ENCODE peak calls at places on chromosomes 1 and 21, in four cellular contexts. E is IMR-90, C is H9, G is mesendoderm. U is an unnamed sample.

GRCh38 chr1:221557024-221557423 is 184.9 kb downstream of the DUSP10 start:
- DNase-seq in E (no peak), G (no peak), C (no peak), U (no peak)

GRCh38 chr1:53894644-53895043 is 657 bp downstream of the DIO1 start:
- DNase-seq in E (no peak), C (no peak), G (no peak), U (no peak)

GRCh38 chr1:209199822-209200221 is 383.7 kb upstream of the CAMK1G start:
- DNase-seq in C (peak), E (no peak), G (peak), U (peak)

GRCh38 chr1:179808503-179808902 is 65.4 kb downstream of the FAM163A start:
- DNase-seq in G (no peak), C (no peak), E (no peak), U (no peak)

GRCh38 chr1:182185147-182185546 is 123.6 kb upstream of the ZNF648 start:
- DNase-seq in C (no peak), E (no peak), G (no peak), U (no peak)

GRCh38 chr1:21782868-21783678 is at the start of gene USP48:
- DNase-seq in C (peak), G (peak), E (peak), U (peak)

GRCh38 chr1:31650161-31650560 is 5.5 kb upstream of the PEF1 start:
- DNase-seq in C (no peak), E (no peak), G (no peak), U (no peak)

GRCh38 chr1:162873671-162874666 is 13.0 kb upstream of the CCDC190 start:
- DNase-seq in E (peak), G (no peak), C (no peak), U (no peak)

GRCh38 chr1:27934818-27935549 is at the start of gene SMPDL3B:
- DNase-seq in G (peak), C (peak), E (no peak), U (peak)

GRCh38 chr1:247111636-247112478 is 7.7 kb upstream of the ZNF669 start:
- DNase-seq in G (peak), E (peak), C (peak), U (peak)

GRCh38 chr1:41387667-41388091 is 26.4 kb downstream of the FOXO6 start:
- DNase-seq in E (peak), G (peak), C (peak), U (peak)

GRCh38 chr1:156693858-156694562 is 11.4 kb downstream of the CRABP2 start:
- DNase-seq in C (peak), G (peak), E (no peak), U (no peak)

GRCh38 chr1:84776639-84777038 is 86.4 kb upstream of the SSX2IP start:
- DNase-seq in G (no peak), E (no peak), C (no peak), U (no peak)

GRCh38 chr1:25952851-25953401 is 44.9 kb downstream of the PAFAH2 start:
- DNase-seq in E (peak), G (no peak), C (no peak), U (no peak)

GRCh38 chr1:50271337-50271736 is 151.9 kb downstream of the DMRTA2 start:
- DNase-seq in C (no peak), E (no peak), G (peak), U (no peak)

GRCh38 chr1:114508386-114508898 is 2.6 kb downstream of the TRIM33 start:
- DNase-seq in E (no peak), C (no peak), G (no peak), U (no peak)

GRCh38 chr1:239084459-239085080 is 301.8 kb upstream of the CHRM3 start:
- DNase-seq in G (no peak), C (no peak), E (no peak), U (no peak)

DNA sequence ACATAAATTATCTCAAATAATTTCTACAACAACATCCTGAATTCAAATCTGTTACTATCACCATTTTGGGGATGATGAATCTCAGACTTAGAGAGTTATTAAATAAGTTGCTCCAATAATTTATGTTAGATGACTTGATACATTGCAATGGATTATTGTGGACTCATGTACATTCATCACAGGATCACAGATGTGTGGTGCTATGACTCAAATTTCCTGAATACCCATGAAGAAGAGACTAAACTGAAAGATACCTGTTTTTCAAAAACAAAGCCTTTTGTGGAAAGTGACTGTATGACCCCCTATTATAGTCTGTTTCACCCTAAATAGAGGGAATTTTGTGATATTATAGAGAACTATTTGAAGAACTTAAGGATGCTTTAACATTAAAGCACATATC is 315.0 kb downstream of the PLA2G4A start:
- DNase-seq in G (no peak), E (no peak), C (no peak), U (no peak)
- H4K5ac ChIP-seq in G (no peak), E (no peak), C (no peak), U (no peak)

GRCh38 chr1:203104789-203105188 is 19.0 kb upstream of the MYOG start:
- DNase-seq in G (no peak), E (no peak), C (no peak), U (no peak)
- H4K5ac ChIP-seq in G (no peak), E (no peak), C (no peak), U (no peak)

DNA sequence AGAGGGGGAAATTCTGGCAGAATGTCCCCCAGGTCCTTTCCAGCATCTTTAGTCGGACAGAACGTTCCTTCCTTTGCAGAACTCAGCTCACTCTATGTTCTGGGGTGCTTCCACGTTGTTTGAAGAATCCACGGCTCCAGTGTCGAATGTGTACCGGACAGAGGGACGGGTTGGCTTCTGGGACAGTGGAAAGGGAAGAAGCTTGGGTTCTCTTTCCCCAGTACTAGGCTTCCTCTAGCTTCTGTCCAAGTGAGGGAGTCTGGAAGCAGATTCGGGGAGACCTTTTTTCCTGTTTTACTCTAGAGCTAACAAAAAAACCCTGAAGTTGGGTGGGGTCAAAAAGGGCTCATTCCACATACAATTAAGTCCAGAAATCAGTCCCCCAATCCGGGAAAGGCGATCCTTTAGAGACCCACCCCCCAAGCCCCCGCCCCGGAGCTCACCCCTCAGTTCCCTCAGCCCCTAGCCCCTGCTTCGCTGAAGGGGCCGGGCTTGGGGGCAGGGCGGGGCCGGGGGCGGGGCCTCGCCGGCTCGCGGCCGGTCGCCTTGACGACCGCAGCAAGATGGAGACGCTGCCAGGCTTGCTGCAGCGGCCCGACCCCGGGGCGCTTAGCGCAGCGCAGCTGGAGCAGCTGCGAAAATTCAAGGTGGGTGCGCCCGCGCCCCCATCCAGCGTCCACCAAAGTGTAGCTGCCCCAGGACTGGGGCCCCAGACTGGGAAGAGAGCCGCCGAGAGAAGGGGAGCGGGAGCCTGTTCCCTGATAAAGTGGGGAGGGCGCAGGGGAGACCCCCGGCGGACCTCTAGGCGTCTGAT is at the start of gene RIIAD1:
- DNase-seq in C (peak), G (peak), E (no peak), U (no peak)
- H4K5ac ChIP-seq in C (no peak), G (no peak), E (no peak), U (no peak)

GRCh38 chr1:112700290-112701226 is 6.4 kb downstream of the RHOC start:
- DNase-seq in C (peak), G (peak), E (peak), U (peak)
- H4K5ac ChIP-seq in C (no peak), G (no peak), E (peak), U (no peak)

GRCh38 chr1:224067207-224067606 is 46.7 kb upstream of the FBXO28 start:
- DNase-seq in E (no peak), C (no peak), G (no peak), U (no peak)
- H4K5ac ChIP-seq in E (no peak), C (no peak), G (no peak), U (no peak)

DNA sequence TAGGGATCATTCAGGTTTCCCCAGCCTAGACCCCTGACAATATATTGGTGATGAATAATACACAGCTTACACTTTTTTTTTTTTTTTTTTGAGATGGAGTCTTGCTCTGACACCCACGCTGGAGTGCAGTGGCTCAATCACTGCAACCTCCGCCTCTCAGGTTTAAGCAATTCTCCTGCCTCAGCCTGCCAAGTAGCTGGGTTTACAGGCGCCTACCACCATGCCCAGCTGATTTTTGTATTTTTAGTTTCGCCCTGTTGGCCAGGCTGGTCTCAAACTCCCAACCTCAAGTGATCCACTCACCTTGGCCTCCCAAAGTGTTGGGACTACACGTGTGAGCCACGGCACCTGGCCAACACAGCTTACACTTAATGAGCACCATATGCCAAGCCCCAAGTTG is 7.2 kb downstream of the VASH2 start:
- DNase-seq in G (no peak), C (no peak), E (no peak), U (no peak)
- H4K5ac ChIP-seq in G (no peak), C (no peak), E (no peak), U (no peak)

GRCh38 chr21:31455506-31455905 is 111.4 kb upstream of the TIAM1 start:
- DNase-seq in C (no peak), E (no peak), G (no peak), U (no peak)

GRCh38 chr21:31446206-31446900 is 102.3 kb upstream of the TIAM1 start:
- DNase-seq in G (no peak), E (no peak), C (no peak), U (no peak)

GRCh38 chr21:31447477-31447876 is 103.4 kb upstream of the TIAM1 start:
- DNase-seq in G (no peak), E (peak), C (no peak), U (no peak)

GRCh38 chr21:31450971-31451370 is 106.9 kb upstream of the TIAM1 start:
- DNase-seq in C (no peak), E (no peak), G (no peak), U (no peak)

GRCh38 chr21:31449912-31450535 is 106.0 kb upstream of the TIAM1 start:
- DNase-seq in G (no peak), E (no peak), C (no peak), U (no peak)
- H4K5ac ChIP-seq in G (no peak), E (no peak), C (no peak), U (no peak)

GRCh38 chr21:36928960-36929359 is 37.5 kb downstream of the HLCS start:
- DNase-seq in C (no peak), G (no peak), E (no peak), U (no peak)

GRCh38 chr21:36929622-36930021 is 36.8 kb downstream of the HLCS start:
- DNase-seq in C (no peak), G (peak), E (peak), U (no peak)

GRCh38 chr21:36926989-36927695 is 39.3 kb downstream of the HLCS start:
- DNase-seq in G (no peak), C (no peak), E (peak), U (no peak)

GRCh38 chr21:36923270-36923669 is 43.2 kb downstream of the HLCS start:
- DNase-seq in G (no peak), E (no peak), C (no peak), U (no peak)

DNA sequence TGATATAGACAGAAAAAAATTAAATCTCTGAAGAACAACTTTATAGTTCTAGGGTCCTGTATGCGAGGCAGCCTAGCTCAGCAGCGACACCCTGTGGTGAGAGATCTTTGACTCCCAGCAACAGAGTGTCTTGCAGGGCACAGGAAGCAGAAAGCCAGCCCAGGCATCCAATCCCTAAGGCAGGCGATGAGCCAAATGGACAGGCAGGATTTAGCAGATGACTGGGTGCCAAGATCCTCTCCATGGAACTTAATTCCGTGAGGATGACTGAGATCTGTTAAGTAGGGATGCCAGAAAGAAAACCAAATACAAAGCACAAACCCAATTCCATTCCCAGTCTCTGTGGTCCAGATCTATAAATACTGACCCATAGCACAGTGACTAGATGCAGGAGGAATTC is 38.8 kb downstream of the HLCS start:
- DNase-seq in C (peak), G (peak), E (peak), U (peak)
- H4K5ac ChIP-seq in C (no peak), G (no peak), E (no peak), U (no peak)